ENCODE peak calls at places on chromosomes 11 and 22, in seven cellular contexts. H is heart left ventricle, C is testis, Y is NB4, I is sigmoid colon, O is prostate gland, K is Peyer's patch. M is an unnamed sample.

GRCh38 chr11:118171274-118172062 is 5.0 kb downstream of the SCN2B start:
- DNase-seq in O (peak), C (peak), K (peak), Y (peak), H (peak), I (peak), M (no peak)

GRCh38 chr11:47399860-47400812 is 8.3 kb upstream of the SLC39A13 start:
- DNase-seq in I (no peak), K (peak), C (no peak), Y (peak), H (no peak), O (no peak), M (no peak)

GRCh38 chr22:30824096-30824495 is 129.4 kb downstream of the OSBP2 start:
- DNase-seq in K (no peak), I (peak), O (no peak), C (no peak), Y (no peak), H (no peak), M (no peak)

GRCh38 chr11:134101292-134101691 is 32.4 kb downstream of the JAM3 start:
- DNase-seq in H (no peak), I (no peak), O (no peak), K (no peak), C (no peak), Y (no peak), M (no peak)

GRCh38 chr11:17692006-17692405 is 27.4 kb upstream of the MYOD1 start:
- DNase-seq in O (no peak), I (no peak), C (no peak), K (no peak), H (no peak), Y (no peak), M (no peak)

GRCh38 chr22:40431021-40431420 is 60.6 kb downstream of the SGSM3 start:
- DNase-seq in K (no peak), Y (no peak), H (no peak), O (no peak), C (no peak), I (no peak), M (no peak)

GRCh38 chr11:73227571-73228211 is 9.6 kb downstream of the P2RY2 start:
- DNase-seq in I (peak), K (peak), O (peak), C (no peak), H (no peak), Y (no peak), M (no peak)

GRCh38 chr11:1458340-1459218 is 28.0 kb downstream of the MOB2 start:
- DNase-seq in I (peak), Y (peak), K (peak), H (no peak), O (peak), C (peak), M (no peak)

GRCh38 chr22:40452730-40453487 is 82.5 kb downstream of the SGSM3 start:
- DNase-seq in I (no peak), Y (no peak), O (no peak), K (no peak), C (no peak), H (no peak), M (no peak)

GRCh38 chr11:13339196-13340153 is 61.9 kb downstream of the BMAL1 start:
- DNase-seq in K (no peak), H (no peak), Y (peak), C (no peak), O (peak), I (no peak), M (no peak)

GRCh38 chr11:78715639-78716311 is 141.1 kb upstream of the NARS2 start:
- DNase-seq in I (no peak), C (peak), O (peak), Y (peak), K (peak), H (no peak), M (no peak)
- TF ChIP-seq CTCF in I (no peak), C (peak), O (peak), Y (peak), K (no peak), H (peak), M (peak)

GRCh38 chr11:66266378-66267038 is 1.9 kb upstream of the RAB1B start:
- DNase-seq in C (no peak), H (no peak), K (no peak), I (no peak), O (no peak), Y (no peak), M (no peak)

GRCh38 chr11:66267039-66267378 is 1.4 kb upstream of the RAB1B start:
- DNase-seq in K (no peak), C (no peak), O (no peak), I (no peak), Y (no peak), H (no peak), M (no peak)

GRCh38 chr11:66268953-66269906 is 791 bp downstream of the RAB1B start:
- DNase-seq in K (no peak), C (no peak), I (no peak), O (no peak), Y (peak), H (no peak), M (no peak)

GRCh38 chr11:66267379-66268209 is 845 bp upstream of the RAB1B start:
- DNase-seq in O (peak), K (peak), H (peak), Y (peak), C (peak), I (peak), M (peak)

DNA sequence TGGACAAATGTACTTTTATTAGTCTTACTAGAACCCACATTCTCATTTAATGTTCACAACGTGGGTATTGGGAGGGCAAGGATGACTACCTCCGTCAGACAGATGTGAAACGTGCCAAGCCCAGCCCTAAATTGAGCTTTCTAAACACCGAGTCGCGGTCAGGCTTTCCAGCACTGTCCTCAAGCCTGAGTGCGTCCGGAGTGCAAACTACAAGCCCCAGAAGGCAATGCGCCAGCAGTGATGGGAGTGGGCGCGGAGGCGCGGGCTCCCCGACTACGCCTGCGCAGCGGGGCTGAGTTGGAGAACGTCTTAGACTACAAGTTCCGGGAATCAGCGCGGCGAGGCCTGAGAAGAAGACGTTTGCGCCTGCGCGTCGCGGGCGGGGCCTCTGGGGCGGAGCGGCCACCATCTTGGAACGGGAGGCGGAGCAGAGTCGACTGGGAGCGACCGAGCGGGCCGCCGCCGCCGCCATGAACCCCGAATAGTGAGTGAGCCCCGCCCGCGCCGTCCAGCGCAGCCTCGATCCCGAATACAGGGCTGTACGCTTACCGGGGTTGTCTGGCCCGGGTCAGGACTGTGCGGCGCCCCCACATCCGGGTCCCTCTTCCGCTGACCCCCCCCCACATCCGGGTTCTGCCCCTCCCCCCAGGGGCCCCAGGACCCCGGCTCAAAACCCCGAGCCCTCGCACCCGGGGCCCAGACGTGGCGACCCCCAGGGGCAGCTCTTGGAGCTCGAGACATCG is at the start of gene RAB1B:
- DNase-seq in K (peak), O (peak), H (peak), Y (peak), I (peak), C (peak), M (peak)
- TF ChIP-seq POLR2A in K (peak), O (peak), H (peak), Y (peak), I (peak), C (peak), M (no peak)

GRCh38 chr11:119315139-119316016 is 1.6 kb downstream of the MCAM start:
- DNase-seq in O (no peak), I (peak), C (no peak), Y (no peak), K (no peak), H (peak), M (no peak)
- TF ChIP-seq CTCF in O (no peak), I (no peak), C (no peak), Y (no peak), K (no peak), H (peak), M (peak)

GRCh38 chr11:76857776-76858461 is 2.8 kb upstream of the ACER3 start:
- DNase-seq in O (no peak), I (no peak), H (no peak), C (no peak), Y (peak), K (no peak), M (no peak)

GRCh38 chr11:76856571-76856970 is 4.1 kb upstream of the ACER3 start:
- DNase-seq in K (no peak), O (no peak), C (no peak), I (no peak), Y (no peak), H (no peak), M (no peak)

GRCh38 chr11:76854709-76855108 is 6.0 kb upstream of the ACER3 start:
- DNase-seq in I (no peak), O (no peak), Y (peak), H (no peak), C (no peak), K (no peak), M (no peak)

GRCh38 chr11:76859708-76860233 is 947 bp upstream of the ACER3 start:
- DNase-seq in C (no peak), I (no peak), H (no peak), Y (no peak), O (no peak), K (no peak), M (no peak)

DNA sequence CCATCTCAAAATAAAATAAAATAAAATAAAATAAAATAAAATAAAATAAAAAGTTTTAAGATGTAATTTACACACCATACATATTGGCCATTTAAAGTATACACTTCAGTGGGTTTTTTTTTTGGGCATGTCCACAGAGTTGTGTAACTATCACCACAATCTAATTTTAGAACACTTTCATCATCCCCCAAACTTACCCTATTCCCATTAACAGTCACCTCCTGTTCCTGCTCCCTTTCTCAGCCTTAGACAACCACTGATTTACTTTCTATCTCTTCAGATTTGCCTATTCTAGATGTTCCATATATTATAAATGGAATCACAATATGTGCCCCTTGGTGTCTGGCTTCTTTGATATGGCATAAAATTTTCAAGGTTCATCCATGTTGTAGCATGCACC is 4.6 kb upstream of the ACER3 start:
- DNase-seq in O (no peak), Y (peak), I (no peak), K (no peak), C (no peak), H (no peak), M (no peak)
- TF ChIP-seq POLR2A in O (no peak), Y (no peak), I (no peak), K (no peak), C (no peak), H (no peak), M (no peak)

DNA sequence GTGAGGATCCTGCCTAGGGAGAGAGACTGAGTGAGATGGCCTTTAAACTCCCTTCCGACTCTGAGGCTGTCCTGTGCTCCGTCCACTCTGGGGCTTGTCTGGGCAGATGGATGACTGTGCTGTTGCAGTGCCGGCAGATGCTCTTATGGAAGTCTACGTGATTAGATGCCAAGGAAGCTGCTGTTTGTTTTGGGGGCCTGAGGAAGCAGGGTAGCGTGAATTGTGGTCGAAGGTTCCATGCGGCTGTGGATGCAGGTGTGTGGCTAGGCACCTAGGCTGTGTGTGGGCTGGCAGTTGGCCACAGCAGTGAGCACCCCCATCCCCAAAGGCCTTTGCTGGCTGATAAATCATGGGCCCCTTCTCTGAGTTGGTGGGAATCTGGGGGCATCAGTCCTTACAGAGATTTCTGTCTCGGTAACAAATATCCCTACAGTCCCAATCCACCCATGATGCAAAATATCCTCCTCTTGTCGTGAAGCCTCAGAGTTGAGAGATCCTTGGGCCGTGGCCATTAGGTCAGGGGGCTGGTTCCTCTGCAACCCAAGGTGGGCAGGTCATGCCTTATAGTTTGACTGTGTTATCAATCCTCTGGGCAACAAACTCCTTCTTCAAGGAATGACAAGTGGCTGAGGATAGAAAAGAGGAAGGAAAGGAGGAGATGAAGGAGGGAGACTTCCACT is 31.2 kb downstream of the AMPD3 start:
- DNase-seq in Y (no peak), I (no peak), O (no peak), K (no peak), C (peak), H (no peak), M (no peak)
- TF ChIP-seq CTCF in Y (no peak), I (no peak), O (no peak), K (no peak), C (no peak), H (no peak), M (no peak)

DNA sequence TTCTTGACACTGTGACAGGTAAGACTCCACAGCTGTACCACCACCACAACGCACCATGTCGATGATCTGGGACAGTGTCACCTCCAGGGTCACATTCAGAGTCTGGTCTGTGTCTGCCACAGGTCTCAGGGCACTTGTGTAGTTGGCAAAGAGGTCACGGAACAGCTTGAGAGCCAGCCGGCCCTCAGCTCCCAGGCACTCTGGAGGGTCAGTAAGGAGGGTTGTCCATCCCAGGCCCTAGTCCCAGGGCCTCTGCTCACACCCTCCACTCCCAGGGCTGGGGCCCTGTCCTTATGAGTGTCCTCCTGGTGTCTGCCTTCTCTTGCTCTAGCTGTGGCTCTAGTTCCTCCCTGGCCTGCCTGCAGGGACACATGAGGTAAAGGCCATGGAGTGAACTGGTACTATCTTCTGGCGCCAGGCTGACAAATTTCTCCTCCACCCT is 1.4 kb downstream of the CHRNA10 start:
- DNase-seq in Y (no peak), C (no peak), I (no peak), O (no peak), H (peak), K (no peak), M (no peak)
- TF ChIP-seq POLR2A in Y (no peak), C (no peak), I (no peak), O (no peak), H (no peak), K (no peak), M (no peak)

GRCh38 chr11:71321433-71322191 is 69.2 kb upstream of the SHANK2 start:
- DNase-seq in C (no peak), Y (no peak), I (peak), O (no peak), H (no peak), K (peak), M (no peak)
- TF ChIP-seq CTCF in C (no peak), Y (no peak), I (no peak), O (no peak), H (no peak), K (no peak), M (no peak)